ENCODE peak calls at places on chromosomes 13 and 19, in five cellular contexts. One of them, this sample, is unnamed.
A peak's percentile ranks its signal among the peaks of the same experiment; 100 is the strongest.

GRCh38 chr13:46948338-46948737 is 51.5 kb upstream of the HTR2A start:
- DNase-seq in cardiac fibroblast: no peak
- DNase-seq in activated naive CD8-positive, alpha-beta T cell treated with anti-CD3 and anti-CD28 coated beads, Interleukin-2, amount 50 U/mL, for 24 hours: no peak
- DNase-seq in AG04450: no peak
- DNase-seq in anterior cingulate cortex: no peak
- DNase-seq in this sample: no peak

GRCh38 chr19:10809693-10810285 is 26.2 kb downstream of the TMED1 start:
- DNase-seq in cardiac fibroblast: no peak
- DNase-seq in anterior cingulate cortex: no peak
- DNase-seq in AG04450: no peak
- DNase-seq in activated naive CD8-positive, alpha-beta T cell treated with anti-CD3 and anti-CD28 coated beads, Interleukin-2, amount 50 U/mL, for 24 hours: no peak
- DNase-seq in this sample: no peak

GRCh38 chr19:14471436-14472187 is 3.5 kb downstream of the PTGER1 start:
- DNase-seq in cardiac fibroblast: no peak
- DNase-seq in activated naive CD8-positive, alpha-beta T cell treated with anti-CD3 and anti-CD28 coated beads, Interleukin-2, amount 50 U/mL, for 24 hours: no peak
- DNase-seq in AG04450: no peak
- DNase-seq in anterior cingulate cortex: no peak
- DNase-seq in this sample: no peak

GRCh38 chr13:90217275-90217674 is 1130.2 kb upstream of the MIR17HG start:
- DNase-seq in anterior cingulate cortex: no peak
- DNase-seq in activated naive CD8-positive, alpha-beta T cell treated with anti-CD3 and anti-CD28 coated beads, Interleukin-2, amount 50 U/mL, for 24 hours: no peak
- DNase-seq in AG04450: no peak
- DNase-seq in cardiac fibroblast: no peak
- DNase-seq in this sample: no peak

GRCh38 chr19:14555918-14556661 is 15.8 kb downstream of the NDUFB7 start:
- DNase-seq in anterior cingulate cortex: no peak
- DNase-seq in activated naive CD8-positive, alpha-beta T cell treated with anti-CD3 and anti-CD28 coated beads, Interleukin-2, amount 50 U/mL, for 24 hours: no peak
- DNase-seq in AG04450: no peak
- DNase-seq in cardiac fibroblast: no peak
- DNase-seq in this sample: no peak

GRCh38 chr19:12750851-12751250 is 740 bp upstream of the BEST2 start:
- DNase-seq in cardiac fibroblast: no peak
- DNase-seq in AG04450: no peak
- DNase-seq in activated naive CD8-positive, alpha-beta T cell treated with anti-CD3 and anti-CD28 coated beads, Interleukin-2, amount 50 U/mL, for 24 hours: no peak
- DNase-seq in anterior cingulate cortex: no peak
- DNase-seq in this sample: no peak

GRCh38 chr19:29678484-29679106 is 13.3 kb downstream of the PLEKHF1 start:
- DNase-seq in activated naive CD8-positive, alpha-beta T cell treated with anti-CD3 and anti-CD28 coated beads, Interleukin-2, amount 50 U/mL, for 24 hours: no peak
- DNase-seq in anterior cingulate cortex: no peak
- DNase-seq in cardiac fibroblast: no peak
- DNase-seq in AG04450: no peak
- DNase-seq in this sample: peak; percentile 31

GRCh38 chr13:20401958-20402856 is 123.5 kb downstream of the CRYL1 start:
- DNase-seq in activated naive CD8-positive, alpha-beta T cell treated with anti-CD3 and anti-CD28 coated beads, Interleukin-2, amount 50 U/mL, for 24 hours: no peak
- DNase-seq in AG04450: no peak
- DNase-seq in anterior cingulate cortex: no peak
- DNase-seq in cardiac fibroblast: peak; percentile 39
- DNase-seq in this sample: peak; percentile 37

GRCh38 chr13:46278474-46278873 is 66.7 kb downstream of the LRRC63 start:
- DNase-seq in cardiac fibroblast: no peak
- DNase-seq in activated naive CD8-positive, alpha-beta T cell treated with anti-CD3 and anti-CD28 coated beads, Interleukin-2, amount 50 U/mL, for 24 hours: no peak
- DNase-seq in anterior cingulate cortex: no peak
- DNase-seq in AG04450: no peak
- DNase-seq in this sample: peak; percentile 24

GRCh38 chr13:62710766-62711165 is 1295.1 kb upstream of the PCDH20 start:
- DNase-seq in anterior cingulate cortex: no peak
- DNase-seq in activated naive CD8-positive, alpha-beta T cell treated with anti-CD3 and anti-CD28 coated beads, Interleukin-2, amount 50 U/mL, for 24 hours: no peak
- DNase-seq in cardiac fibroblast: no peak
- DNase-seq in AG04450: no peak
- DNase-seq in this sample: no peak

GRCh38 chr13:71515639-71516038 is 351.4 kb downstream of the DACH1 start:
- DNase-seq in anterior cingulate cortex: no peak
- DNase-seq in activated naive CD8-positive, alpha-beta T cell treated with anti-CD3 and anti-CD28 coated beads, Interleukin-2, amount 50 U/mL, for 24 hours: no peak
- DNase-seq in AG04450: no peak
- DNase-seq in cardiac fibroblast: no peak
- DNase-seq in this sample: no peak

GRCh38 chr19:40611096-40611495 is 9.9 kb downstream of the LTBP4 start:
- DNase-seq in AG04450: no peak
- DNase-seq in activated naive CD8-positive, alpha-beta T cell treated with anti-CD3 and anti-CD28 coated beads, Interleukin-2, amount 50 U/mL, for 24 hours: no peak
- DNase-seq in cardiac fibroblast: no peak
- DNase-seq in anterior cingulate cortex: no peak
- DNase-seq in this sample: no peak

GRCh38 chr19:15180451-15181390 is 20.1 kb downstream of the NOTCH3 start:
- DNase-seq in activated naive CD8-positive, alpha-beta T cell treated with anti-CD3 and anti-CD28 coated beads, Interleukin-2, amount 50 U/mL, for 24 hours: no peak
- DNase-seq in anterior cingulate cortex: no peak
- DNase-seq in cardiac fibroblast: no peak
- DNase-seq in AG04450: no peak
- DNase-seq in this sample: peak; percentile 63

GRCh38 chr19:52961981-52962380 is 700 bp downstream of the ZNF816 start:
- DNase-seq in AG04450: no peak
- DNase-seq in cardiac fibroblast: no peak
- DNase-seq in anterior cingulate cortex: no peak
- DNase-seq in activated naive CD8-positive, alpha-beta T cell treated with anti-CD3 and anti-CD28 coated beads, Interleukin-2, amount 50 U/mL, for 24 hours: no peak
- DNase-seq in this sample: no peak

GRCh38 chr13:84641491-84641890 is 759.2 kb upstream of the SLITRK1 start:
- DNase-seq in cardiac fibroblast: no peak
- DNase-seq in AG04450: no peak
- DNase-seq in activated naive CD8-positive, alpha-beta T cell treated with anti-CD3 and anti-CD28 coated beads, Interleukin-2, amount 50 U/mL, for 24 hours: no peak
- DNase-seq in anterior cingulate cortex: no peak
- DNase-seq in this sample: no peak

GRCh38 chr13:28568286-28568685 is 73.4 kb upstream of the FLT1 start:
- DNase-seq in anterior cingulate cortex: peak; percentile 29
- DNase-seq in activated naive CD8-positive, alpha-beta T cell treated with anti-CD3 and anti-CD28 coated beads, Interleukin-2, amount 50 U/mL, for 24 hours: no peak
- DNase-seq in cardiac fibroblast: peak; percentile 58
- DNase-seq in AG04450: peak; percentile 23
- DNase-seq in this sample: peak; percentile 75

GRCh38 chr13:95281258-95281602 is 20.0 kb downstream of the ABCC4 start:
- DNase-seq in activated naive CD8-positive, alpha-beta T cell treated with anti-CD3 and anti-CD28 coated beads, Interleukin-2, amount 50 U/mL, for 24 hours: no peak
- DNase-seq in anterior cingulate cortex: no peak
- DNase-seq in AG04450: no peak
- DNase-seq in cardiac fibroblast: no peak
- DNase-seq in this sample: no peak

GRCh38 chr13:30125422-30126073 is 181.8 kb downstream of the KATNAL1 start:
- DNase-seq in anterior cingulate cortex: no peak
- DNase-seq in activated naive CD8-positive, alpha-beta T cell treated with anti-CD3 and anti-CD28 coated beads, Interleukin-2, amount 50 U/mL, for 24 hours: no peak
- DNase-seq in AG04450: peak; percentile 78
- DNase-seq in cardiac fibroblast: peak; percentile 94
- DNase-seq in this sample: no peak

GRCh38 chr13:37685206-37685605 is 86.6 kb upstream of the POSTN start:
- DNase-seq in cardiac fibroblast: no peak
- DNase-seq in anterior cingulate cortex: no peak
- DNase-seq in AG04450: no peak
- DNase-seq in activated naive CD8-positive, alpha-beta T cell treated with anti-CD3 and anti-CD28 coated beads, Interleukin-2, amount 50 U/mL, for 24 hours: no peak
- DNase-seq in this sample: no peak

GRCh38 chr19:15769586-15769985 is 17.9 kb upstream of the OR10H5 start:
- DNase-seq in activated naive CD8-positive, alpha-beta T cell treated with anti-CD3 and anti-CD28 coated beads, Interleukin-2, amount 50 U/mL, for 24 hours: no peak
- DNase-seq in AG04450: no peak
- DNase-seq in cardiac fibroblast: no peak
- DNase-seq in anterior cingulate cortex: no peak
- DNase-seq in this sample: peak; percentile 66

GRCh38 chr19:3608750-3609322 is 2.2 kb upstream of the TBXA2R start:
- DNase-seq in anterior cingulate cortex: no peak
- DNase-seq in AG04450: no peak
- DNase-seq in cardiac fibroblast: peak; percentile 38
- DNase-seq in activated naive CD8-positive, alpha-beta T cell treated with anti-CD3 and anti-CD28 coated beads, Interleukin-2, amount 50 U/mL, for 24 hours: no peak
- DNase-seq in this sample: no peak

GRCh38 chr19:29372921-29373797 is 152.6 kb upstream of the VSTM2B start:
- DNase-seq in activated naive CD8-positive, alpha-beta T cell treated with anti-CD3 and anti-CD28 coated beads, Interleukin-2, amount 50 U/mL, for 24 hours: no peak
- DNase-seq in cardiac fibroblast: no peak
- DNase-seq in anterior cingulate cortex: no peak
- DNase-seq in AG04450: no peak
- DNase-seq in this sample: no peak

GRCh38 chr19:53549354-53549753 is 11.4 kb downstream of the ZNF331 start:
- DNase-seq in cardiac fibroblast: peak; percentile 87
- DNase-seq in AG04450: no peak
- DNase-seq in anterior cingulate cortex: no peak
- DNase-seq in activated naive CD8-positive, alpha-beta T cell treated with anti-CD3 and anti-CD28 coated beads, Interleukin-2, amount 50 U/mL, for 24 hours: no peak
- DNase-seq in this sample: no peak

GRCh38 chr13:23921451-23921888 is 24.2 kb upstream of the C1QTNF9B start:
- DNase-seq in activated naive CD8-positive, alpha-beta T cell treated with anti-CD3 and anti-CD28 coated beads, Interleukin-2, amount 50 U/mL, for 24 hours: no peak
- DNase-seq in AG04450: peak; percentile 6
- DNase-seq in cardiac fibroblast: peak; percentile 69
- DNase-seq in anterior cingulate cortex: no peak
- DNase-seq in this sample: peak; percentile 86

GRCh38 chr13:27920677-27921420 is 1.0 kb downstream of the PDX1 start:
- DNase-seq in AG04450: no peak
- DNase-seq in activated naive CD8-positive, alpha-beta T cell treated with anti-CD3 and anti-CD28 coated beads, Interleukin-2, amount 50 U/mL, for 24 hours: no peak
- DNase-seq in anterior cingulate cortex: no peak
- DNase-seq in cardiac fibroblast: peak; percentile 26
- DNase-seq in this sample: peak; percentile 63

GRCh38 chr19:15577184-15577771 is 37.7 kb upstream of the CYP4F8 start:
- DNase-seq in anterior cingulate cortex: no peak
- DNase-seq in cardiac fibroblast: no peak
- DNase-seq in activated naive CD8-positive, alpha-beta T cell treated with anti-CD3 and anti-CD28 coated beads, Interleukin-2, amount 50 U/mL, for 24 hours: no peak
- DNase-seq in AG04450: no peak
- DNase-seq in this sample: peak; percentile 5

GRCh38 chr13:113901642-113902041 is 37.8 kb upstream of the GAS6 start:
- DNase-seq in anterior cingulate cortex: no peak
- DNase-seq in cardiac fibroblast: no peak
- DNase-seq in activated naive CD8-positive, alpha-beta T cell treated with anti-CD3 and anti-CD28 coated beads, Interleukin-2, amount 50 U/mL, for 24 hours: no peak
- DNase-seq in AG04450: no peak
- DNase-seq in this sample: no peak

GRCh38 chr19:38079926-38080380 is 144.1 kb downstream of the DPF1 start:
- DNase-seq in AG04450: peak; percentile 71
- DNase-seq in activated naive CD8-positive, alpha-beta T cell treated with anti-CD3 and anti-CD28 coated beads, Interleukin-2, amount 50 U/mL, for 24 hours: no peak
- DNase-seq in cardiac fibroblast: peak; percentile 71
- DNase-seq in anterior cingulate cortex: no peak
- DNase-seq in this sample: peak; percentile 17

GRCh38 chr13:37741536-37741935 is 128.0 kb downstream of the TRPC4 start:
- DNase-seq in activated naive CD8-positive, alpha-beta T cell treated with anti-CD3 and anti-CD28 coated beads, Interleukin-2, amount 50 U/mL, for 24 hours: no peak
- DNase-seq in cardiac fibroblast: no peak
- DNase-seq in anterior cingulate cortex: no peak
- DNase-seq in AG04450: no peak
- DNase-seq in this sample: no peak

GRCh38 chr13:32976046-32976781 is 40.0 kb upstream of the KL start:
- DNase-seq in anterior cingulate cortex: no peak
- DNase-seq in AG04450: no peak
- DNase-seq in cardiac fibroblast: no peak
- DNase-seq in activated naive CD8-positive, alpha-beta T cell treated with anti-CD3 and anti-CD28 coated beads, Interleukin-2, amount 50 U/mL, for 24 hours: no peak
- DNase-seq in this sample: no peak